ENCODE peak calls at places on chromosomes 6 and 20, in five cellular contexts. E is HTR-8/SVneo; F is activated gamma-delta T cell treated with anti-CD3 and anti-CD28 coated beads, Interleukin-2, amount 50 U/mL, for 16 hours; K is NCI-H1105 treated with DMSO at 0.1 percent for 48 hours; B is NCI-H774. G is an unnamed sample.

GRCh38 chr6:170296423-170296745 is 5.5 kb upstream of the DLL1 start:
- DNase-seq in B (no peak), E (no peak), F (no peak), K (no peak), G (no peak)

GRCh38 chr6:36651659-36652379 is 26.7 kb upstream of the CDKN1A start:
- DNase-seq in F (no peak), E (no peak), K (no peak), B (no peak), G (no peak)

GRCh38 chr6:117482240-117483003 is at the start of gene DCBLD1:
- DNase-seq in F (peak), K (peak), E (peak), B (peak), G (peak)

GRCh38 chr6:42374027-42374669 is 77.6 kb downstream of the TRERF1 start:
- DNase-seq in K (no peak), F (no peak), E (no peak), B (no peak), G (no peak)

GRCh38 chr20:63819224-63819917 is 11.7 kb downstream of the ZBTB46 start:
- DNase-seq in E (no peak), B (no peak), F (no peak), K (no peak), G (no peak)

GRCh38 chr6:148443798-148444560 is 101.3 kb downstream of the SASH1 start:
- DNase-seq in E (no peak), F (no peak), K (no peak), B (no peak), G (no peak)

GRCh38 chr20:59831901-59832240 is 101.6 kb downstream of the SYCP2 start:
- DNase-seq in F (no peak), E (no peak), K (no peak), B (no peak), G (no peak)

GRCh38 chr6:87721311-87721710 is 19.3 kb upstream of the AKIRIN2 start:
- DNase-seq in F (no peak), K (no peak), E (no peak), B (no peak), G (no peak)

GRCh38 chr20:6575912-6576391 is 191.5 kb upstream of the BMP2 start:
- DNase-seq in F (no peak), E (no peak), B (no peak), K (no peak), G (no peak)

GRCh38 chr6:53466257-53466656 is 78.6 kb downstream of the GCLC start:
- DNase-seq in F (no peak), E (no peak), B (no peak), K (no peak), G (no peak)

GRCh38 chr6:105746539-105746938 is 339.6 kb upstream of the PRDM1 start:
- DNase-seq in B (no peak), F (no peak), K (peak), E (no peak), G (no peak)

GRCh38 chr6:158500016-158500735 is 59.7 kb upstream of the TMEM181 start:
- DNase-seq in K (no peak), B (no peak), E (peak), F (no peak), G (peak)

GRCh38 chr6:168607272-168608112 is 166.5 kb downstream of the SMOC2 start:
- DNase-seq in E (no peak), B (peak), K (peak), F (no peak), G (peak)

GRCh38 chr6:148508401-148509151 is 165.9 kb downstream of the SASH1 start:
- DNase-seq in K (no peak), B (no peak), E (no peak), F (no peak), G (no peak)

GRCh38 chr20:41632896-41633295 is 14.7 kb upstream of the CHD6 start:
- DNase-seq in B (no peak), F (no peak), K (no peak), E (no peak), G (no peak)

GRCh38 chr20:61805781-61806180 is 259.9 kb downstream of the TAF4 start:
- DNase-seq in B (no peak), E (no peak), K (no peak), F (no peak), G (no peak)

GRCh38 chr6:111894272-111894671 is 21.0 kb upstream of the FYN start:
- DNase-seq in E (peak), F (no peak), K (no peak), B (no peak), G (no peak)

GRCh38 chr6:50815436-50816114 is 3.1 kb upstream of the TFAP2B start:
- DNase-seq in F (no peak), E (no peak), K (peak), B (no peak), G (peak)

GRCh38 chr6:3724451-3725144 is 26.9 kb downstream of the PXDC1 start:
- DNase-seq in K (no peak), F (no peak), B (no peak), E (no peak), G (no peak)

GRCh38 chr20:46720019-46720418 is 10.6 kb downstream of the SLC2A10 start:
- DNase-seq in E (no peak), B (no peak), F (no peak), K (no peak), G (no peak)

GRCh38 chr20:39986231-39986904 is 702.7 kb downstream of the MAFB start:
- DNase-seq in K (peak), F (no peak), B (peak), E (no peak), G (no peak)

G was measured in NCI-H2029 treated with DMSO at 0.1 percent for 48 hours.